ENCODE peak calls at places on chromosomes 1 and 21, in six cellular contexts. X is nephron progenitor cell, K is heart left ventricle, P is GM23338, C is fibroblast of mammary gland, L is endothelial cell of umbilical vein. N is an unnamed sample.

GRCh38 chr1:165904948-165905347 is 77.5 kb downstream of the UCK2 start:
- DNase-seq in K (no peak), L (no peak), X (no peak), P (no peak), C (no peak), N (no peak)

GRCh38 chr1:63405021-63405420 is 37.6 kb downstream of the ALG6 start:
- DNase-seq in L (no peak), C (no peak), X (no peak), K (no peak), P (no peak), N (no peak)

GRCh38 chr1:215890438-215890837 is 323.3 kb downstream of the KCTD3 start:
- DNase-seq in L (no peak), P (no peak), C (no peak), K (no peak), X (no peak), N (no peak)

GRCh38 chr1:92040971-92041370 is 11.2 kb downstream of the EPHX4 start:
- DNase-seq in K (no peak), C (no peak), X (no peak), L (no peak), P (peak; percentile 33), N (no peak)

GRCh38 chr1:153415850-153416570 is at the start of gene S100A7A:
- DNase-seq in K (no peak), L (no peak), P (no peak), C (no peak), X (no peak), N (no peak)

GRCh38 chr21:39387461-39388037 is 38.7 kb upstream of the HMGN1 start:
- DNase-seq in P (peak; percentile 96), K (peak; percentile 92), X (peak; percentile 97), C (peak; percentile 83), L (peak; percentile 88), N (peak; percentile 68)

GRCh38 chr1:116900471-116901365 is 9.0 kb upstream of the PTGFRN start:
- DNase-seq in X (no peak), C (no peak), K (no peak), P (no peak), L (no peak), N (no peak)

GRCh38 chr1:213163278-213163711 is 112.3 kb downstream of the RPS6KC1 start:
- DNase-seq in X (no peak), P (no peak), K (no peak), L (no peak), C (peak; percentile 55), N (no peak)

GRCh38 chr1:170964506-170964905 is 29.2 kb downstream of the MROH9 start:
- DNase-seq in K (no peak), X (no peak), C (no peak), L (no peak), P (no peak), N (no peak)

GRCh38 chr1:15571266-15571665 is 13.6 kb downstream of the AGMAT start:
- DNase-seq in K (no peak), X (no peak), P (no peak), L (no peak), C (no peak), N (no peak)

GRCh38 chr1:182227864-182228547 is 163.6 kb downstream of the GLUL start:
- DNase-seq in L (no peak), K (no peak), X (no peak), C (no peak), P (no peak), N (no peak)

GRCh38 chr21:33254766-33255165 is 11.4 kb upstream of the IL10RB start:
- DNase-seq in X (no peak), C (no peak), P (no peak), K (no peak), L (no peak), N (no peak)

GRCh38 chr1:9362488-9362887 is 69.8 kb downstream of the SPSB1 start:
- DNase-seq in P (no peak), K (no peak), C (no peak), L (no peak), X (no peak), N (no peak)

GRCh38 chr1:10727703-10728348 is 68.6 kb downstream of the CASZ1 start:
- DNase-seq in C (no peak), X (no peak), P (no peak), K (peak; percentile 63), L (no peak), N (no peak)

GRCh38 chr1:61742620-61743431 is 546 bp downstream of the PATJ start:
- DNase-seq in K (peak; percentile 53), L (peak; percentile 49), X (peak; percentile 71), P (peak; percentile 63), C (peak; percentile 30), N (peak; percentile 20)

GRCh38 chr1:111727056-111727455 is 12.1 kb downstream of the INKA2 start:
- DNase-seq in L (no peak), K (no peak), C (no peak), P (no peak), X (no peak), N (no peak)

GRCh38 chr1:247079141-247079874 is 697 bp upstream of the ZNF670 start:
- DNase-seq in P (peak; percentile 47), L (no peak), X (no peak), C (peak; percentile 5), K (no peak), N (no peak)

GRCh38 chr1:184838374-184838995 is 83.8 kb upstream of the EDEM3 start:
- DNase-seq in P (no peak), L (no peak), X (no peak), C (peak; percentile 99), K (peak; percentile 53), N (peak; percentile 79)

GRCh38 chr1:115727706-115728249 is 40.7 kb downstream of the CASQ2 start:
- DNase-seq in L (no peak), X (no peak), C (peak; percentile 95), K (peak; percentile 58), P (no peak), N (peak; percentile 79)

GRCh38 chr1:224182057-224182865 is 779 bp upstream of the DEGS1 start:
- DNase-seq in X (no peak), C (no peak), P (no peak), L (no peak), K (no peak), N (no peak)

GRCh38 chr1:3515774-3516480 is 61.5 kb downstream of the ARHGEF16 start:
- DNase-seq in P (no peak), L (no peak), X (no peak), K (no peak), C (no peak), N (no peak)

GRCh38 chr1:48931571-48932251 is 155.0 kb upstream of the BEND5 start:
- DNase-seq in X (no peak), L (peak; percentile 20), K (no peak), P (peak; percentile 36), C (peak; percentile 38), N (no peak)

GRCh38 chr1:77762072-77762476 is 2.4 kb upstream of the USP33 start:
- DNase-seq in K (no peak), X (no peak), P (no peak), L (peak; percentile 29), C (peak; percentile 86), N (no peak)

GRCh38 chr1:55033215-55033614 is 6.1 kb upstream of the PCSK9 start:
- DNase-seq in L (no peak), X (no peak), K (no peak), P (no peak), C (no peak), N (no peak)

GRCh38 chr1:55034476-55035133 is 4.7 kb upstream of the PCSK9 start:
- DNase-seq in X (peak; percentile 56), K (no peak), P (no peak), C (no peak), L (no peak), N (no peak)

GRCh38 chr1:55037733-55038551 is 1.4 kb upstream of the PCSK9 start:
- DNase-seq in L (no peak), X (no peak), P (no peak), C (no peak), K (no peak), N (no peak)

GRCh38 chr1:55038552-55038838 is 853 bp upstream of the PCSK9 start:
- DNase-seq in C (no peak), X (no peak), P (no peak), K (no peak), L (no peak), N (no peak)

DNA sequence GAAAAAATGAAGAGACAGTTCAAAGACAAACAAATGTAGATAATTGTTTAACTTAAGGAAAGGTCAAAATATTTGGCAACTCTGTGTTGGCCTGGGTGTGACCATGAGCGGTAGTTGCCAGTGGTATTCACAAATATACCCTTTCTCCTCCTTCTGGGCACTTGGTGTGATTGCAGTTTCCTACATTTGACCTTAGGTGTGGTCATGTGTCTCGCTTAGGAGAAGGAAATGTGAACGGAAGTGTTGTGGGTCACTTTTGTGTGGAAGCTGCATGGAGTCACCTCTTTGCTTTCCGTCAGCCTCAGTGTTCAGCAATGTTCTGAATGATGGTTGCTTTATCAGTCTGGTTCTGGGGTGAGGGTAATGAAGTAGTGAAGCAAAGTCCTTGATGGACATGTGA is 3.4 kb upstream of the PCSK9 start:
- DNase-seq in C (no peak), P (peak; percentile 66), X (no peak), L (no peak), K (no peak), N (no peak)
- TF ChIP-seq CTCF in C (no peak), P (peak; percentile 47), X (no peak), L (no peak), K (no peak), N (no peak)

GRCh38 chr1:231206856-231207255 is 34.2 kb upstream of the GNPAT start:
- DNase-seq in C (no peak), X (no peak), P (peak; percentile 28), K (no peak), L (no peak), N (no peak)

GRCh38 chr1:231211005-231211857 is 29.8 kb upstream of the GNPAT start:
- DNase-seq in X (peak; percentile 93), K (peak; percentile 71), C (peak; percentile 51), L (peak; percentile 76), P (peak; percentile 94), N (peak; percentile 5)

GRCh38 chr1:231208980-231209379 is 32.0 kb upstream of the GNPAT start:
- DNase-seq in X (no peak), C (no peak), K (no peak), P (no peak), L (no peak), N (no peak)

GRCh38 chr1:231210126-231210525 is 30.9 kb upstream of the GNPAT start:
- DNase-seq in X (no peak), L (no peak), P (no peak), C (no peak), K (no peak), N (no peak)

GRCh38 chr1:231209531-231209930 is 31.5 kb upstream of the GNPAT start:
- DNase-seq in K (no peak), P (no peak), L (no peak), X (no peak), C (no peak), N (no peak)
- TF ChIP-seq CTCF in K (no peak), P (no peak), L (no peak), X (no peak), C (no peak), N (no peak)

DNA sequence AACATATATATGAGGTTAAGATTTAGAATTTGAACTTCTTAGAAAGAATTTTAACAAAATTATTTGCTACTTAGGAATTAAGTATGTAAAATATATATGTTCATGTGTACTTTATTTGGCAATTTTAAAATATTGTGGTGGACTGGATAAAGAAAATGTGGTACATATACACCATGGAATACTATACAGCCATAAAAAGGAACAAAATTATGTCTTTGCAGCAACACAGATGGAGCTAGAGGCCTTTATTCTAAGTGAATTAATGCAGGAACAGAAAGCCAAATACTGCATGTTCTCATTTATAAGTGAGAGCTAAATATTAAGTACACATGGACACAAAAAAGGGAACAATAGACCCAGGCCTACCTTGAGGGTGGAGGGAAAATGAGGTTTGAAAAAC is 72.2 kb upstream of the FMN2 start:
- DNase-seq in X (no peak), K (no peak), L (no peak), P (no peak), C (no peak), N (no peak)
- TF ChIP-seq CTCF in X (no peak), K (no peak), L (no peak), P (no peak), C (no peak), N (no peak)

GRCh38 chr1:19405195-19405760 is 80.1 kb downstream of the CAPZB start:
- DNase-seq in X (no peak), P (peak; percentile 50), C (no peak), K (no peak), L (no peak), N (no peak)
- TF ChIP-seq CTCF in X (no peak), P (peak; percentile 36), C (peak; percentile 37), K (no peak), L (no peak), N (peak; percentile 27)

N was measured in AG09319.